ENCODE peak calls at places on chromosomes 4 and X, in nine cellular contexts. C is prostate gland, K is substantia nigra, L is GM23248, G is tibial nerve, F is coronary artery, D is fibroblast of lung, T is tibial artery, S is lung. U is an unnamed sample.

GRCh38 chr4:104494822-104495559 is at the start of gene CXXC4:
- DNase-seq in C (peak; percentile 59), K (peak; percentile 64), L (peak; percentile 52), G (peak; percentile 39), F (no peak), D (peak; percentile 80), T (peak; percentile 69), S (peak; percentile 48), U (peak; percentile 86)

GRCh38 chr4:107379054-107379869 is 340.8 kb downstream of the PAPSS1 start:
- DNase-seq in C (no peak), K (no peak), L (peak; percentile 48), G (no peak), F (no peak), D (peak; percentile 59), T (no peak), S (no peak), U (no peak)

GRCh38 chr4:69156913-69157312 is 57.6 kb downstream of the UGT2B11 start:
- DNase-seq in C (no peak), K (no peak), L (peak; percentile 26), G (no peak), F (no peak), D (no peak), T (no peak), S (no peak), U (no peak)

GRCh38 chr4:102614801-102615200 is 113.6 kb downstream of the NFKB1 start:
- DNase-seq in C (no peak), K (no peak), L (no peak), G (no peak), F (no peak), D (no peak), T (no peak), S (no peak), U (no peak)

GRCh38 chr4:1533501-1534064 is 127.3 kb upstream of the NKX1-1 start:
- DNase-seq in C (no peak), K (no peak), L (peak; percentile 32), G (no peak), F (no peak), D (no peak), T (no peak), S (no peak), U (no peak)

GRCh38 chr4:100539706-100540105 is 21.9 kb upstream of the EMCN start:
- DNase-seq in C (no peak), K (no peak), L (no peak), G (no peak), F (no peak), D (no peak), T (no peak), S (no peak), U (no peak)

GRCh38 chr4:185115827-185116232 is 27.2 kb upstream of the SLC25A4 start:
- DNase-seq in C (peak; percentile 36), K (no peak), L (peak; percentile 11), G (no peak), F (peak; percentile 84), D (peak; percentile 85), T (peak; percentile 67), S (peak; percentile 50), U (peak; percentile 88)

GRCh38 chrX:4690516-4690915 is 977.1 kb upstream of the PRKX start:
- DNase-seq in C (no peak), K (no peak), L (no peak), G (no peak), F (no peak), D (no peak), T (no peak), S (no peak), U (no peak)

GRCh38 chr4:130722370-130722769 is 1626.4 kb downstream of the C4orf33 start:
- DNase-seq in C (no peak), K (no peak), L (no peak), G (no peak), F (no peak), D (no peak), T (no peak), S (no peak), U (no peak)

GRCh38 chrX:85221361-85221760 is 22.2 kb downstream of the SATL1 start:
- DNase-seq in C (no peak), K (no peak), L (no peak), G (no peak), F (no peak), D (no peak), T (no peak), S (no peak), U (no peak)

GRCh38 chrX:65127804-65128203 is 151.6 kb upstream of the ZC4H2 start:
- DNase-seq in C (no peak), K (no peak), L (peak; percentile 29), G (no peak), F (no peak), D (no peak), T (no peak), S (no peak), U (no peak)

GRCh38 chr4:41369680-41370079 is 113.0 kb downstream of the UCHL1 start:
- DNase-seq in C (peak; percentile 51), K (peak; percentile 23), L (no peak), G (no peak), F (peak; percentile 83), D (peak; percentile 41), T (peak; percentile 93), S (no peak), U (peak; percentile 92)

GRCh38 chrX:22365460-22365859 is 92.7 kb downstream of the CBLL2 start:
- DNase-seq in C (no peak), K (no peak), L (peak; percentile 85), G (no peak), F (no peak), D (peak; percentile 90), T (no peak), S (no peak), U (no peak)

GRCh38 chr4:155759372-155760252 is 791 bp downstream of the GUCY1B1 start:
- DNase-seq in C (no peak), K (peak; percentile 10), L (peak; percentile 44), G (peak; percentile 13), F (peak; percentile 75), D (peak; percentile 23), T (peak; percentile 76), S (peak; percentile 48), U (peak; percentile 33)

GRCh38 chr4:165537028-165537648 is 158.3 kb downstream of the CPE start:
- DNase-seq in C (peak; percentile 19), K (no peak), L (peak; percentile 55), G (no peak), F (no peak), D (peak; percentile 30), T (no peak), S (no peak), U (peak; percentile 2)

GRCh38 chr4:189096717-189097116 is 844.0 kb upstream of the FRG1 start:
- DNase-seq in C (no peak), K (no peak), L (no peak), G (no peak), F (no peak), D (no peak), T (no peak), S (no peak), U (no peak)

GRCh38 chr4:139454111-139454600 is at the start of gene RAB33B:
- DNase-seq in C (no peak), K (no peak), L (peak; percentile 96), G (peak; percentile 85), F (no peak), D (peak; percentile 89), T (peak; percentile 97), S (no peak), U (no peak)

GRCh38 chr4:14100349-14100748 is 472.8 kb upstream of the BOD1L1 start:
- DNase-seq in C (no peak), K (no peak), L (no peak), G (no peak), F (no peak), D (no peak), T (no peak), S (no peak), U (no peak)
- H3K27ac ChIP-seq in C (no peak overlapping the region), K (no peak overlapping the region), L (no peak overlapping the region), G (no peak overlapping the region), F (no peak overlapping the region), D (no peak overlapping the region), T (no peak overlapping the region), S (no peak overlapping the region), U (no peak overlapping the region)

DNA sequence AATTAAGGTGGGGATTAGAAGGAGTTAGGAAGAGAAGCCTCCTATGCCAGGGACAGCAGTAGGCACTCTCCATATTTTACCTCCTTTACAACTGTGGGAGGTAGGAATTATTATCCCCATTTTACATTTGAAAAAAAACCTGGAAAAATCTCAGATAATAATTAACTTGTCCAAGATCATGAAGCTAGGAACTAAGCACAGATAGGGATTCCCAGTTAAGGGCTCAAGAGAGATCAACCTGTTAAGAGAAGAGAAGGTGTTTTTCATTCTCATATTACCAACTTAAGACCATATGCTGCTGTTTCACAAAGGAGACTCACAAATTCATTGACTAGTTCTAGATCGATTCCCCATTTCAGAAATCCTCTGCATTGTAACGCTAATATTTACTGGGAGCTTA is 16.1 kb upstream of the FAM47E start:
- DNase-seq in C (no peak), K (no peak), L (no peak), G (no peak), F (no peak), D (no peak), T (no peak), S (no peak), U (no peak)
- H3K27ac ChIP-seq in C (peak overlapping the region; percentile 35), K (no peak overlapping the region), L (no peak overlapping the region), G (no peak overlapping the region), F (no peak overlapping the region), D (no peak overlapping the region), T (no peak overlapping the region), S (no peak overlapping the region), U (peak overlapping the region; percentile 81)

DNA sequence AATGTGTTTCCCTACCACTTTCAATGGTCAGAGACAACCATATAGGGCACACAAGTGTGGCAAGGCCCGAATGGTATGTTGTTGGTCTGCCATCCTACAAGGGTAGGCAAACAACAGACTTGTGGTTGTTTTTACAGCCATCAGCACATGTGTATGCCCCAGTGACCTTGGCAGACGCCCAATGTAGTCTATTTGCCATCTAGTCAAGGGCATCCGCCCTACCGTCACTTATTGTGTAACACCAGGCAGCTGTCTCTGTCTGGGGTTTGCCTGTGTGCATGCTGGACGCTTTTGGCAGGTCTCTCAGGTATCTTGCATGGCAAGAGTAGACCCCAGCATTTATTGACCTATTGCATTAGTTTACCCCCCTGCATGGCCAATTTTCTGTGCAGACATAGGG is 1145.5 kb upstream of the POU3F4 start:
- DNase-seq in C (no peak), K (no peak), L (no peak), G (no peak), F (no peak), D (no peak), T (no peak), S (no peak), U (peak; percentile 19)
- H3K27ac ChIP-seq in C (no peak overlapping the region), K (no peak overlapping the region), L (no peak overlapping the region), G (no peak overlapping the region), F (no peak overlapping the region), D (no peak overlapping the region), T (no peak overlapping the region), S (no peak overlapping the region), U (no peak overlapping the region)

DNA sequence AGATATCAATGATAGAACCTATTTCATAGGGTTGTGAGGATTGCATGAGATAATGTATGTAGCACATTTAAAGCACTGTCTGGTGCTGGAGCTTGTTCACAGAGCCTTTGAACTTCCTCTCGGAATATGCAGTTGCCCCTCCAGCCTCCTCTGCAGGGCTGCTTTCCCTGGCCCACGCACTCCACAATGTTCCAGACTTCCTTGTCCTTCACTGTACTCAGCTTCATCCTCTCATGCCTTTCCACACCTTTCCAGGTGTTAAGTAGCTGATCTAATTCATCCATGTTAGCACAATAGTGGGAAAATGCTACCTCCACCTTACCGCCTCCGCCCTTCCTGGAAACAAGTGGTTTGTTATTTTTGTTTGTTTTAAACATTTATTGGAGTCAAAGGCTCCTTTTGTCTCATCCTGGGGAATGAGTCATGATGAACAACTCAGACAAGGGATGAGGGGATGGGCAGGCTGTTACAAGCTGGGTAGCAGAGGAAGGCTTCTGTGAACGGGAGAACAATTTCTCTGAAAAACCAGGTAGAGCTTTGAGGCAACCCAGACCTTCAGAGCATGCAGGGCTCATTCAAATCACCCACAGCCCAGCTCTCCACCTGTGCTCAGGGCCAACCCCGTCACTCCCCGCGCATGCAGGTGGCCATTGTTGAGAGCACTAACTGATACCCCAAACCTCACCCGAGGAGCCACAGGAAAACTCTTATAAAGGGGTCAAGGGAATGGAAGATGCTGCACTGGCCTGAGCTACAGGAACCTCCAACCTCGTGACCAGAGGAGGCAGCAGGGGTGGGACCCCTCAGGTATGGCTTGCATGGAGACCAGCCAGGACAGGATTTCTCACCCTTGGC is 84.9 kb upstream of the TBL1X start:
- DNase-seq in C (no peak), K (no peak), L (peak; percentile 70), G (no peak), F (no peak), D (peak; percentile 58), T (no peak), S (no peak), U (no peak)
- H3K27ac ChIP-seq in C (no peak overlapping the region), K (no peak overlapping the region), L (no peak overlapping the region), G (no peak overlapping the region), F (no peak overlapping the region), D (no peak overlapping the region), T (no peak overlapping the region), S (no peak overlapping the region), U (no peak overlapping the region)

U was measured in thyroid gland.